ENCODE peak calls at places on chromosomes 2 and 18, in five cellular contexts. H, S, K, N and U are unnamed samples.

GRCh38 chr2:108409768-108410167 is 32.0 kb downstream of the SULT1C4 start:
- DNase-seq in K (no peak), S (no peak), H (no peak), N (no peak), U (no peak)

GRCh38 chr2:84716564-84716963 is 164.3 kb downstream of the TRABD2A start:
- DNase-seq in S (no peak), K (no peak), H (no peak), N (no peak), U (no peak)

GRCh38 chr2:71939588-71940535 is 207.8 kb downstream of the CYP26B1 start:
- DNase-seq in H (no peak), K (no peak), S (no peak), N (peak; percentile 47), U (no peak)

GRCh38 chr2:73859721-73860586 is 31.2 kb downstream of the STAMBP start:
- DNase-seq in N (peak; percentile 66), K (no peak), H (no peak), S (no peak), U (no peak)

GRCh38 chr2:1754046-1754445 is 9.7 kb upstream of the PXDN start:
- DNase-seq in S (no peak), H (no peak), K (peak; percentile 23), N (no peak), U (no peak)

GRCh38 chr2:172861163-172861562 is 125.5 kb downstream of the RAPGEF4 start:
- DNase-seq in N (no peak), K (no peak), S (no peak), H (no peak), U (no peak)

GRCh38 chr2:44869761-44870160 is 71.7 kb upstream of the SIX3 start:
- DNase-seq in K (no peak), H (no peak), N (no peak), S (no peak), U (no peak)

GRCh38 chr18:35328868-35329267 is 15.4 kb downstream of the ZNF24 start:
- DNase-seq in S (no peak), N (no peak), H (no peak), K (no peak), U (no peak)

GRCh38 chr2:122094557-122094956 is 339.1 kb downstream of the TSN start:
- DNase-seq in H (no peak), K (no peak), S (no peak), N (no peak), U (no peak)

GRCh38 chr2:170819941-170820646 is 3.4 kb downstream of the GAD1 start:
- DNase-seq in S (no peak), N (no peak), H (no peak), K (no peak), U (no peak)

GRCh38 chr2:209958016-209958415 is 44.4 kb upstream of the RPE start:
- DNase-seq in S (no peak), N (no peak), H (no peak), K (no peak), U (no peak)

GRCh38 chr2:195533771-195534642 is 123.0 kb upstream of the SLC39A10 start:
- DNase-seq in S (no peak), N (peak; percentile 86), K (peak; percentile 76), H (peak; percentile 56), U (no peak)

GRCh38 chr2:239836021-239836765 is 188.9 kb downstream of the NDUFA10 start:
- DNase-seq in K (no peak), N (no peak), H (no peak), S (no peak), U (no peak)

GRCh38 chr2:241950413-241950863 is 80.9 kb downstream of the RTP5 start:
- DNase-seq in S (no peak), N (no peak), H (no peak), K (no peak), U (no peak)

GRCh38 chr18:3605562-3606443 is 155.8 kb downstream of the TGIF1 start:
- DNase-seq in S (no peak), H (no peak), K (no peak), N (peak; percentile 33), U (no peak)

GRCh38 chr2:98134138-98134537 is 47.2 kb downstream of the VWA3B start:
- DNase-seq in K (no peak), N (no peak), S (no peak), H (peak; percentile 8), U (no peak)

GRCh38 chr18:76405761-76406356 is 89.2 kb downstream of the ZNF516 start:
- DNase-seq in S (no peak), H (peak; percentile 31), K (no peak), N (peak; percentile 60), U (no peak)